ENCODE peak calls at places on chromosomes 3 and 15, in four cellular contexts. B, A, K and J are unnamed samples.

GRCh38 chr15:37981781-37982180 is 47.3 kb downstream of the TMCO5A start:
- DNase-seq in B (no peak), A (no peak), K (no peak), J (no peak)

GRCh38 chr3:15512173-15512572 is 9.3 kb downstream of the COLQ start:
- DNase-seq in B (no peak), A (no peak), K (no peak), J (no peak)

GRCh38 chr15:52217186-52217585 is 26.0 kb upstream of the GNB5 start:
- DNase-seq in B (no peak), A (peak), K (no peak), J (peak)

GRCh38 chr3:139574026-139574947 is 34.7 kb upstream of the RBP1 start:
- DNase-seq in B (no peak), A (peak), K (no peak), J (no peak)

GRCh38 chr15:92050220-92050898 is 196.9 kb downstream of the SLCO3A1 start:
- DNase-seq in B (no peak), A (no peak), K (no peak), J (no peak)

GRCh38 chr3:149376728-149377407 is 581 bp downstream of the TM4SF1 start:
- DNase-seq in B (no peak), A (no peak), K (no peak), J (no peak)

GRCh38 chr15:41675337-41675736 is 15.1 kb downstream of the MGA start:
- DNase-seq in B (no peak), A (no peak), K (no peak), J (no peak)

GRCh38 chr3:62073038-62073437 is 300.3 kb downstream of the FEZF2 start:
- DNase-seq in B (no peak), A (no peak), K (no peak), J (no peak)

GRCh38 chr15:41935566-41936020 is 36.8 kb downstream of the EHD4 start:
- DNase-seq in B (no peak), A (no peak), K (no peak), J (no peak)

GRCh38 chr3:36679384-36680200 is 84.8 kb downstream of the DCLK3 start:
- DNase-seq in B (no peak), A (no peak), K (no peak), J (no peak)

GRCh38 chr15:98699591-98700424 is 51.5 kb downstream of the IGF1R start:
- DNase-seq in B (no peak), A (no peak), K (no peak), J (no peak)

GRCh38 chr3:66037330-66037985 is 1.3 kb downstream of the MAGI1 start:
- DNase-seq in B (peak), A (peak), K (no peak), J (peak)

GRCh38 chr3:152307829-152308474 is 39.2 kb downstream of the MBNL1 start:
- DNase-seq in B (no peak), A (peak), K (no peak), J (no peak)

GRCh38 chr15:63048986-63049665 is 6.6 kb downstream of the TPM1 start:
- DNase-seq in B (no peak), A (peak), K (no peak), J (peak)

GRCh38 chr3:15606434-15606891 is 4.9 kb downstream of the BTD start:
- DNase-seq in B (no peak), A (peak), K (no peak), J (no peak)

GRCh38 chr3:191414732-191415131 is 46.2 kb upstream of the PYDC2 start:
- DNase-seq in B (no peak), A (no peak), K (no peak), J (no peak)

GRCh38 chr3:99829844-99830243 is 12.2 kb downstream of the CMSS1 start:
- DNase-seq in B (no peak), A (no peak), K (no peak), J (no peak)

GRCh38 chr3:162897286-162897685 is 1400.7 kb downstream of the OTOL1 start:
- DNase-seq in B (no peak), A (no peak), K (no peak), J (no peak)

GRCh38 chr3:11074441-11074840 is 79.9 kb upstream of the HRH1 start:
- DNase-seq in B (no peak), A (no peak), K (no peak), J (no peak)

GRCh38 chr3:99430348-99431134 is 207.9 kb upstream of the COL8A1 start:
- DNase-seq in B (no peak), A (no peak), K (no peak), J (no peak)

GRCh38 chr15:74901612-74902063 is 5.0 kb downstream of the FAM219B start:
- DNase-seq in B (peak), A (peak), K (no peak), J (peak)

GRCh38 chr3:123880998-123881561 is 3.1 kb downstream of the MYLK start:
- DNase-seq in B (no peak), A (peak), K (no peak), J (peak)

GRCh38 chr15:47711654-47712053 is 5.7 kb upstream of the SEMA6D start:
- DNase-seq in B (no peak), A (no peak), K (no peak), J (no peak)

GRCh38 chr3:155448531-155448930 is 155.0 kb upstream of the STRIT1 start:
- DNase-seq in B (no peak), A (no peak), K (no peak), J (no peak)

GRCh38 chr15:43410572-43411214 is 39.8 kb downstream of the TUBGCP4 start:
- DNase-seq in B (no peak), A (no peak), K (no peak), J (no peak)

GRCh38 chr15:94441782-94442181 is 210.4 kb downstream of the MCTP2 start:
- DNase-seq in B (no peak), A (no peak), K (no peak), J (no peak)

GRCh38 chr3:69532828-69533219 is 146.9 kb upstream of the FRMD4B start:
- DNase-seq in B (no peak), A (no peak), K (no peak), J (no peak)

GRCh38 chr3:171407746-171408145 is 52.5 kb downstream of the TNIK start:
- DNase-seq in B (no peak), A (no peak), K (no peak), J (no peak)

GRCh38 chr15:74291101-74292071 is 55.3 kb downstream of the CCDC33 start:
- DNase-seq in B (peak), A (peak), K (peak), J (peak)

GRCh38 chr15:84734794-84735479 is 13.5 kb upstream of the ZNF592 start:
- DNase-seq in B (peak), A (peak), K (peak), J (peak)

GRCh38 chr15:65904301-65904700 is 35.0 kb downstream of the RAB11A start:
- DNase-seq in B (no peak), A (no peak), K (no peak), J (no peak)

GRCh38 chr3:151625057-151625456 is 108.7 kb upstream of the AADACL2 start:
- DNase-seq in B (no peak), A (no peak), K (no peak), J (no peak)

GRCh38 chr3:71510485-71510884 is 73.0 kb downstream of the FOXP1 start:
- DNase-seq in B (no peak), A (no peak), K (no peak), J (no peak)

GRCh38 chr15:52924641-52925040 is 134.5 kb upstream of the ONECUT1 start:
- DNase-seq in B (no peak), A (no peak), K (no peak), J (no peak)

GRCh38 chr3:66348696-66349095 is 127.9 kb downstream of the SLC25A26 start:
- DNase-seq in B (no peak), A (no peak), K (no peak), J (no peak)

GRCh38 chr3:141686477-141687280 is 51.4 kb upstream of the RNF7 start:
- DNase-seq in B (no peak), A (peak), K (no peak), J (no peak)

GRCh38 chr15:53307952-53308624 is 451.4 kb downstream of the WDR72 start:
- DNase-seq in B (no peak), A (no peak), K (no peak), J (no peak)

GRCh38 chr15:77282333-77282732 is 137.6 kb downstream of the PEAK1 start:
- DNase-seq in B (no peak), A (no peak), K (no peak), J (no peak)

GRCh38 chr3:23877324-23877980 is 39.3 kb downstream of the NKIRAS1 start:
- DNase-seq in B (no peak), A (no peak), K (no peak), J (no peak)

GRCh38 chr3:141243295-141243707 is 11.7 kb downstream of the PXYLP1 start:
- DNase-seq in B (no peak), A (no peak), K (no peak), J (no peak)

DNA sequence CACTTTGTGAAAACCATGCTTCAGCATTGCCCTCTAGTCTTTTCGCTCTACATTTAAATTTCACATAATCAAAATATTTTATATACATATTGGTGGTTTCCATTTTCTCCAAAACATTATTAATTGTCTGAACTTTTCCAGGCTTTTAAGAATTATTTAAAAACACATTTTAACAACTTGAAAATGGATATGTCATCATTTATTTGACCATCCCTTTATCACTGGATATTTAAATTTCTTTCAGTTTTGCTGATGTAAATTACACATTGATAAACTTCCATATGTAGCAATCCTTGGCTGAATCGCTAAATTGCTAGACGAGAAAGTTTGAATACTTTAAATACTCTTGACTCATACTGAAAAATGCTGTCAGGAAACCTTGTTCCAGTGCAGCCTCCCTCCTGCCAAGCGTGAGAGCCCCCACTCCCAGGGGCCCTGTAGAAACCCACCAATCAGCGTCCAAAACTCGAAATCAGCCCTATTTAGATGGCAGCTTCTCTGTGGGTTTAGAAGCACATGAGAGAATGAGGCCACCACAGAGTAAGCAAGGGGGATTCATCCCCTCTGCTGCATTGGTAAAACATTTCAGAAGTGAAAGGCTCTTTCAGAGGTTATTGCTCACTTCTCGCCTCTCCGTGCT is 145.9 kb downstream of the ATP10A start:
- DNase-seq in B (no peak), A (no peak), K (no peak), J (no peak)
- TF ChIP-seq CTCF in B (no peak), A (no peak), K (no peak), J (no peak)

GRCh38 chr3:197027896-197028710 is 1.5 kb downstream of the MELTF start:
- DNase-seq in B (no peak), A (peak), K (no peak), J (no peak)

GRCh38 chr3:197028711-197029510 is 706 bp downstream of the MELTF start:
- DNase-seq in B (no peak), A (peak), K (no peak), J (no peak)

GRCh38 chr3:197031315-197032285 is 2.0 kb upstream of the MELTF start:
- DNase-seq in B (no peak), A (peak), K (no peak), J (no peak)

GRCh38 chr3:197030379-197031314 is 1.0 kb upstream of the MELTF start:
- DNase-seq in B (no peak), A (peak), K (no peak), J (no peak)

DNA sequence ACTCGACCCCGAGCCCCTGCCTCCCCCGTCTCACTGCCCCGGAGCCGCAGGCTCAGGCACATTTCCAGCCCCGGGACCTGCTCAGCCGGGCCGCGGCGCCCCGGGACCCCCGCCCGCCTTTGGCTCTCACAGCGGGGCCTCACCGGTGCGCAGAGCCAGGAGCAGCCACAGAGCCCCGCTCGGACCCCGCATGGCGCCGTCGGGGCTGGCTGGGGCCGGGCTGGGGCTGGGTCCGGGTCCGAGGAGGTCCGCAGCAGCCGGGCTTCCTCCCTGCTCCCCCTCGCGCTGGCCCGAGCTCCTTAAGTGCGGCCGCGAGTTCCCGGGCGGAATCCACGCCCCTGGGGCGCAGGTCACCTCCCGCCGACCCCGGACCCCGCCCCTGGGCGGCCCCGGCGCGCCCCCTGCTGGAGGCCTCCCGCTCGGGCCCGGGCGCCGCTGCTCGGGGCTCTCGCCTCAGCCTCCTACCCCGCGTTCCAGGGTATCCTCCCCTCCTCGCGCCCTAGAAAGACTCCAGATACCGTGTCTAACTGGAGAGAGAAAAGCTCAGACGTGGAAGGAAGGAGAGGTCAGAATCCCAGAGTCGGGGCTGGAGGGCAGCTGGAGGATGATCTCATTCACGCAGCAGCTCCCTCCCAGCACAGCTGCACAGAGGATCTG is at the start of gene MELTF:
- DNase-seq in B (no peak), A (peak), K (no peak), J (peak)
- TF ChIP-seq CTCF in B (peak), A (peak), K (peak), J (peak)

GRCh38 chr3:13656584-13657301 is 107.8 kb downstream of the FBLN2 start:
- DNase-seq in B (no peak), A (no peak), K (no peak), J (no peak)
- TF ChIP-seq CTCF in B (no peak), A (no peak), K (no peak), J (no peak)

GRCh38 chr15:61530769-61531168 is 301.7 kb upstream of the RORA start:
- DNase-seq in B (no peak), A (no peak), K (no peak), J (peak)
- TF ChIP-seq CTCF in B (no peak), A (no peak), K (no peak), J (no peak)

GRCh38 chr3:117549716-117550115 is 840.1 kb downstream of the TUSC7 start:
- DNase-seq in B (no peak), A (no peak), K (no peak), J (no peak)
- TF ChIP-seq CTCF in B (no peak), A (no peak), K (peak), J (no peak)

DNA sequence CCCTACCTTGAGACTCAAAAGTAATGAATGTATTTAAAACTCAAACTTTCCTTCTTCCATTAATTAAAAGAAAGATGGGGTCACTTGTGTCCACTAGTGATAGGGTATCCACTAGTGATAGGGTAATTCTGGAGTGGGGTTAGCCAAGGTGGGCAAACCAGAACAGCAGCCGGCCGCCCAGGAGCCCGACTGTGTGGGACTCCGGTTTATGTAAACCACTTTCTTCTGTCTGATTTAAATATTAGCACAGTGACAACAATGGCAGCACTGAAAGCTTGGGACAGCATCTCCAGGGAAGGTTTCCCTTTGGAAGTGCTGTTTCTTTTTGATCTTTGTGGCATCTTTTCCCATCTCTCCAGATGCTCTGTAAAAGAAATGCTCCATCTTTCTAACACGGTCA is 722 bp downstream of the MYZAP start:
- DNase-seq in B (no peak), A (no peak), K (no peak), J (no peak)
- TF ChIP-seq CTCF in B (no peak), A (no peak), K (no peak), J (no peak)

DNA sequence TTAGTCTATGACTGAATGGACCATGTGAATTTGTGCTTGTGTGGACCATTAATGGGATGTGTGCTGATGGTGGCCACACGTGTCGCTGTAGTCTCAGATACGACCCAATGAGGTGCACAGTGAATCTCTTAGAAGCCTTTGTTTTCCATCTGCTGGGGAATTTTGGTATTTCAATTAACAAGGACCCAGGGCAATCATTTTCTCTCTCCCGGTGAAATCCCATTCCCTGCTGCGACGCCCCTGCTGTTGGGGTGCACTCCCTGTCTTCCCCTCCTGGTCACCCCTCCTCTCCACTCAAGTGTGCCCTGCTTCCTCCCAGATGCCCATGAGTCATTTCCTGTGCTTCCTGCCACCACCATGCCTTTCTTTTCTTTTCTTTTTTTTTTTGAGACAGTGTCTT is 32.7 kb downstream of the EBLN2 start:
- DNase-seq in B (no peak), A (no peak), K (no peak), J (no peak)
- TF ChIP-seq CTCF in B (no peak), A (no peak), K (no peak), J (peak)

DNA sequence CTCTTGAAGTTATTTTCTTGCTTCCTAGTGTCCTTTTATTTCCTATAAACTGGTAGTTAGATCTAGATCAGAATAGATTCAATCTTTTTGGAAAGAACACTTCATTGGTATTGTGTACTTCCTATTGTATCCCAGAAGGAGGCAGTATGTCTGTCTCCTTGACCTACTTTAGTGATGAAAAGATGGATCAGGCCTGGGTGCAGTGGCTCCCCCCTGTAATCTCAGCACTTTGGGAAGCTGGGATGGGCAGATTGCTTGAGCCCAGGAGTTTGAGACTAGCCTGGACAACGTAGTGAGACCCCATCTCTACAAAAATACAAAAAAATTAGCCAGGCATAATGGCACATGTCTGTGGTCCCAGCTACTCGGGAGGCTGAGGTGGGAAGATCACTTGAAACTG is 12.0 kb downstream of the BSN start:
- DNase-seq in B (no peak), A (no peak), K (no peak), J (no peak)
- TF ChIP-seq CTCF in B (no peak), A (no peak), K (no peak), J (no peak)